ENCODE peak calls at places on chromosome 2, in seven cellular contexts. U is D341Med; B is stimulated activated CD8-positive, alpha-beta memory T cell treated with anti-CD3 and anti-CD28 coated beads, Interleukin-2, amount 100 ng/mL, for 1 hour; S is PC-9; N is HuH-7.5; O is pancreas; H is body of pancreas. D is an unnamed sample.

GRCh38 chr2:62672601-62673000 is 32.9 kb upstream of the EHBP1 start:
- DNase-seq in U (no peak), B (no peak), O (no peak), H (no peak), S (peak), N (peak), D (no peak)

GRCh38 chr2:56053679-56054078 is 130.1 kb upstream of the EFEMP1 start:
- DNase-seq in O (no peak), N (no peak), H (no peak), S (no peak), B (no peak), U (no peak), D (no peak)

GRCh38 chr2:86337235-86338099 is at the start of gene REEP1:
- DNase-seq in S (peak), O (no peak), H (peak), N (peak), U (peak), B (no peak), D (no peak)

GRCh38 chr2:49003206-49003605 is 151.1 kb downstream of the FSHR start:
- DNase-seq in N (no peak), S (no peak), O (no peak), B (no peak), U (no peak), H (no peak), D (no peak)

GRCh38 chr2:120231974-120232635 is 8.9 kb upstream of the TMEM185B start:
- DNase-seq in O (no peak), U (no peak), H (no peak), N (no peak), B (peak), S (peak), D (no peak)

GRCh38 chr2:118031566-118031965 is 17.7 kb upstream of the CCDC93 start:
- DNase-seq in U (no peak), S (no peak), O (no peak), N (no peak), B (no peak), H (no peak), D (no peak)

GRCh38 chr2:103151046-103151445 is 389.2 kb downstream of the TMEM182 start:
- DNase-seq in B (no peak), S (no peak), H (no peak), O (no peak), N (no peak), U (no peak), D (no peak)

GRCh38 chr2:64923385-64923710 is 65.9 kb upstream of the SLC1A4 start:
- DNase-seq in S (no peak), H (no peak), U (no peak), O (no peak), B (no peak), N (no peak), D (no peak)

GRCh38 chr2:161107265-161107664 is 53.0 kb upstream of the TANK start:
- DNase-seq in N (no peak), U (no peak), S (no peak), B (no peak), O (no peak), H (no peak), D (no peak)

GRCh38 chr2:224039770-224040088 is 643 bp upstream of the SERPINE2 start:
- DNase-seq in S (no peak), O (no peak), U (no peak), H (no peak), B (no peak), N (peak), D (no peak)

GRCh38 chr2:68936462-68936861 is 16.2 kb downstream of the GKN2 start:
- DNase-seq in U (no peak), O (no peak), B (no peak), H (no peak), S (no peak), N (no peak), D (no peak)

GRCh38 chr2:28445448-28446258 is 50.2 kb upstream of the PLB1 start:
- DNase-seq in H (no peak), N (no peak), O (no peak), B (no peak), U (no peak), S (peak), D (peak)

GRCh38 chr2:186098821-186099220 is 360.2 kb downstream of the FSIP2 start:
- DNase-seq in S (no peak), B (no peak), H (no peak), O (no peak), U (no peak), N (no peak), D (no peak)

GRCh38 chr2:101442042-101442666 is 32.8 kb downstream of the RFX8 start:
- DNase-seq in O (no peak), H (no peak), U (no peak), N (no peak), S (no peak), B (no peak), D (no peak)

GRCh38 chr2:111071480-111072143 is 49.1 kb upstream of the BCL2L11 start:
- DNase-seq in B (no peak), N (no peak), H (no peak), O (no peak), U (no peak), S (peak), D (no peak)

GRCh38 chr2:234178309-234179030 is 128.0 kb downstream of the SPP2 start:
- DNase-seq in O (no peak), U (no peak), N (no peak), H (no peak), B (no peak), S (peak), D (no peak)

GRCh38 chr2:65576861-65577601 is 144.6 kb upstream of the SPRED2 start:
- DNase-seq in S (peak), U (no peak), N (peak), O (no peak), H (no peak), B (no peak), D (peak)

GRCh38 chr2:68632026-68632425 is 11.4 kb upstream of the PROKR1 start:
- DNase-seq in H (no peak), N (no peak), O (no peak), B (no peak), S (no peak), U (no peak), D (no peak)

GRCh38 chr2:140506606-140507005 is 1624.2 kb downstream of the LRP1B start:
- DNase-seq in U (no peak), H (no peak), N (no peak), S (no peak), O (no peak), B (no peak), D (no peak)

GRCh38 chr2:37858197-37858711 is 66.8 kb upstream of the RMDN2 start:
- DNase-seq in U (no peak), O (no peak), B (no peak), N (no peak), H (no peak), S (no peak), D (no peak)

GRCh38 chr2:238560234-238560633 is 133.5 kb downstream of the ASB1 start:
- DNase-seq in U (no peak), B (no peak), O (no peak), H (no peak), N (peak), S (no peak), D (no peak)

GRCh38 chr2:95115418-95115817 is 6.2 kb downstream of the MRPS5 start:
- DNase-seq in U (peak), H (peak), B (peak), N (peak), S (peak), O (peak), D (peak)

GRCh38 chr2:193963472-193964119 is 1693.4 kb upstream of the SLC39A10 start:
- DNase-seq in O (no peak), U (peak), S (no peak), B (no peak), H (no peak), N (no peak), D (peak)

GRCh38 chr2:25252291-25253152 is 84.1 kb upstream of the POMC start:
- DNase-seq in B (peak), H (peak), N (peak), S (peak), U (peak), O (peak), D (no peak)

GRCh38 chr2:128374001-128374710 is 55.5 kb upstream of the HS6ST1 start:
- DNase-seq in N (no peak), B (no peak), O (no peak), U (no peak), H (no peak), S (peak), D (no peak)